ENCODE peak calls at places on chromosomes 6 and 20, in four cellular contexts. One of them, this sample, is unnamed.
A peak's percentile ranks its signal among the peaks of the same experiment; 100 is the strongest.

GRCh38 chr6:113909224-113909856 is 52.2 kb downstream of the MARCKS start:
- DNase-seq in A172: peak; percentile 41
- DNase-seq in transverse colon: no peak
- DNase-seq in anterior cingulate cortex: no peak
- DNase-seq in this sample: peak; percentile 63

GRCh38 chr20:10812738-10813327 is 139.0 kb upstream of the JAG1 start:
- DNase-seq in anterior cingulate cortex: no peak
- DNase-seq in A172: no peak
- DNase-seq in transverse colon: no peak
- DNase-seq in this sample: no peak

GRCh38 chr6:165641672-165642156 is 21.3 kb downstream of the PDE10A start:
- DNase-seq in transverse colon: no peak
- DNase-seq in A172: no peak
- DNase-seq in anterior cingulate cortex: no peak
- DNase-seq in this sample: no peak

GRCh38 chr6:52416629-52417151 is 3.5 kb upstream of the EFHC1 start:
- DNase-seq in anterior cingulate cortex: no peak
- DNase-seq in A172: peak; percentile 65
- DNase-seq in transverse colon: no peak
- DNase-seq in this sample: peak; percentile 59

GRCh38 chr6:41460742-41461336 is 85.3 kb upstream of the FOXP4 start:
- DNase-seq in anterior cingulate cortex: no peak
- DNase-seq in transverse colon: no peak
- DNase-seq in A172: peak; percentile 38
- DNase-seq in this sample: no peak

GRCh38 chr6:44989391-44989790 is 338.7 kb upstream of the RUNX2 start:
- DNase-seq in transverse colon: no peak
- DNase-seq in A172: no peak
- DNase-seq in anterior cingulate cortex: no peak
- DNase-seq in this sample: no peak

GRCh38 chr6:37521674-37522073 is 22.0 kb upstream of the CCDC167 start:
- DNase-seq in A172: no peak
- DNase-seq in anterior cingulate cortex: no peak
- DNase-seq in transverse colon: no peak
- DNase-seq in this sample: no peak

GRCh38 chr6:2563635-2564034 is 187.1 kb downstream of the MYLK4 start:
- DNase-seq in transverse colon: no peak
- DNase-seq in A172: no peak
- DNase-seq in anterior cingulate cortex: no peak
- DNase-seq in this sample: no peak

GRCh38 chr20:62122659-62123449 is 579 bp downstream of the LSM14B start:
- DNase-seq in A172: no peak
- DNase-seq in transverse colon: peak; percentile 64
- DNase-seq in anterior cingulate cortex: no peak
- DNase-seq in this sample: peak; percentile 78

GRCh38 chr6:38020593-38020992 is 201.1 kb downstream of the ZFAND3 start:
- DNase-seq in transverse colon: no peak
- DNase-seq in A172: no peak
- DNase-seq in anterior cingulate cortex: no peak
- DNase-seq in this sample: no peak

GRCh38 chr6:12030993-12031550 is 19.0 kb downstream of the HIVEP1 start:
- DNase-seq in anterior cingulate cortex: no peak
- DNase-seq in A172: no peak
- DNase-seq in transverse colon: no peak
- DNase-seq in this sample: no peak

GRCh38 chr6:157464653-157465535 is 83.9 kb downstream of the ZDHHC14 start:
- DNase-seq in anterior cingulate cortex: no peak
- DNase-seq in A172: peak; percentile 44
- DNase-seq in transverse colon: no peak
- DNase-seq in this sample: no peak

GRCh38 chr20:3068986-3069900 is 2.2 kb upstream of the OXT start:
- DNase-seq in transverse colon: no peak
- DNase-seq in anterior cingulate cortex: no peak
- DNase-seq in A172: peak; percentile 58
- DNase-seq in this sample: no peak

GRCh38 chr6:33694401-33694931 is 17.0 kb downstream of the UQCC2 start:
- DNase-seq in A172: peak; percentile 94
- DNase-seq in transverse colon: no peak
- DNase-seq in anterior cingulate cortex: no peak
- DNase-seq in this sample: peak; percentile 55

GRCh38 chr20:364905-365794 is 15.4 kb upstream of the TRIB3 start:
- DNase-seq in anterior cingulate cortex: no peak
- DNase-seq in A172: peak; percentile 66
- DNase-seq in transverse colon: no peak
- DNase-seq in this sample: no peak

GRCh38 chr6:165841153-165841558 is 178.1 kb upstream of the PDE10A start:
- DNase-seq in A172: no peak
- DNase-seq in transverse colon: no peak
- DNase-seq in anterior cingulate cortex: no peak
- DNase-seq in this sample: no peak

GRCh38 chr6:20203561-20204528 is 8.4 kb downstream of the MBOAT1 start:
- DNase-seq in A172: no peak
- DNase-seq in transverse colon: no peak
- DNase-seq in anterior cingulate cortex: no peak
- DNase-seq in this sample: no peak

GRCh38 chr6:169969372-169970099 is 218.1 kb downstream of the ERMARD start:
- DNase-seq in transverse colon: no peak
- DNase-seq in anterior cingulate cortex: no peak
- DNase-seq in A172: no peak
- DNase-seq in this sample: no peak

GRCh38 chr6:119322715-119323350 is 26.7 kb downstream of the MAN1A1 start:
- DNase-seq in anterior cingulate cortex: no peak
- DNase-seq in A172: no peak
- DNase-seq in transverse colon: no peak
- DNase-seq in this sample: no peak

GRCh38 chr20:14264869-14265268 is 72.5 kb downstream of the FLRT3 start:
- DNase-seq in transverse colon: no peak
- DNase-seq in anterior cingulate cortex: no peak
- DNase-seq in A172: peak; percentile 5
- DNase-seq in this sample: no peak

GRCh38 chr6:154572592-154572991 is 62.1 kb upstream of the CNKSR3 start:
- DNase-seq in A172: no peak
- DNase-seq in transverse colon: no peak
- DNase-seq in anterior cingulate cortex: no peak
- DNase-seq in this sample: no peak

GRCh38 chr20:57748601-57749130 is 38.9 kb upstream of the PMEPA1 start:
- DNase-seq in anterior cingulate cortex: peak; percentile 67
- DNase-seq in transverse colon: peak; percentile 82
- DNase-seq in A172: peak; percentile 99
- DNase-seq in this sample: peak; percentile 100

GRCh38 chr6:45661667-45662066 is 283.9 kb upstream of the SUPT3H start:
- DNase-seq in anterior cingulate cortex: no peak
- DNase-seq in A172: no peak
- DNase-seq in transverse colon: no peak
- DNase-seq in this sample: no peak

GRCh38 chr6:35562060-35562459 is 49.4 kb upstream of the TULP1 start:
- DNase-seq in transverse colon: no peak
- DNase-seq in anterior cingulate cortex: no peak
- DNase-seq in A172: peak; percentile 18
- DNase-seq in this sample: no peak

GRCh38 chr6:130239755-130240154 is 17.0 kb upstream of the SAMD3 start:
- DNase-seq in transverse colon: no peak
- DNase-seq in anterior cingulate cortex: no peak
- DNase-seq in A172: no peak
- DNase-seq in this sample: no peak

GRCh38 chr20:4157516-4157915 is 142.2 kb upstream of the RNF24 start:
- DNase-seq in transverse colon: no peak
- DNase-seq in anterior cingulate cortex: no peak
- DNase-seq in A172: no peak
- DNase-seq in this sample: no peak

GRCh38 chr6:167303660-167304625 is 12.8 kb downstream of the UNC93A start:
- DNase-seq in A172: peak; percentile 72
- DNase-seq in transverse colon: no peak
- DNase-seq in anterior cingulate cortex: no peak
- DNase-seq in this sample: no peak

GRCh38 chr6:170112583-170112860 is 178.4 kb downstream of the DLL1 start:
- DNase-seq in A172: no peak
- DNase-seq in transverse colon: no peak
- DNase-seq in anterior cingulate cortex: no peak
- DNase-seq in this sample: no peak

GRCh38 chr6:1312444-1313363 is 806 bp downstream of the FOXQ1 start:
- DNase-seq in transverse colon: no peak
- DNase-seq in anterior cingulate cortex: no peak
- DNase-seq in A172: no peak
- DNase-seq in this sample: no peak

GRCh38 chr6:161443868-161444267 is 170.0 kb upstream of the AGPAT4 start:
- DNase-seq in anterior cingulate cortex: no peak
- DNase-seq in transverse colon: no peak
- DNase-seq in A172: peak; percentile 49
- DNase-seq in this sample: no peak

GRCh38 chr20:19260412-19261090 is 48.1 kb downstream of the SLC24A3 start:
- DNase-seq in A172: no peak
- DNase-seq in transverse colon: no peak
- DNase-seq in anterior cingulate cortex: no peak
- DNase-seq in this sample: no peak

GRCh38 chr6:34276881-34277762 is 28.3 kb upstream of the SMIM29 start:
- DNase-seq in anterior cingulate cortex: no peak
- DNase-seq in transverse colon: no peak
- DNase-seq in A172: no peak
- DNase-seq in this sample: no peak

GRCh38 chr6:136468711-136469110 is 81.5 kb downstream of the MAP7 start:
- DNase-seq in transverse colon: no peak
- DNase-seq in anterior cingulate cortex: no peak
- DNase-seq in A172: no peak
- DNase-seq in this sample: no peak

GRCh38 chr6:12601881-12602280 is 114.7 kb upstream of the PHACTR1 start:
- DNase-seq in A172: no peak
- DNase-seq in anterior cingulate cortex: no peak
- DNase-seq in transverse colon: no peak
- DNase-seq in this sample: no peak

GRCh38 chr6:153130515-153131036 is 506 bp downstream of the RGS17 start:
- DNase-seq in A172: no peak
- DNase-seq in anterior cingulate cortex: no peak
- DNase-seq in transverse colon: no peak
- DNase-seq in this sample: peak; percentile 2

GRCh38 chr6:44219053-44219814 is 2.5 kb downstream of the MYMX start:
- DNase-seq in anterior cingulate cortex: peak; percentile 29
- DNase-seq in A172: peak; percentile 25
- DNase-seq in transverse colon: peak; percentile 85
- DNase-seq in this sample: peak; percentile 51

GRCh38 chr6:79385333-79385732 is 150.9 kb upstream of the HMGN3 start:
- DNase-seq in transverse colon: no peak
- DNase-seq in anterior cingulate cortex: no peak
- DNase-seq in A172: no peak
- DNase-seq in this sample: no peak

GRCh38 chr6:78611886-78612480 is 255.4 kb upstream of the IRAK1BP1 start:
- DNase-seq in anterior cingulate cortex: no peak
- DNase-seq in transverse colon: no peak
- DNase-seq in A172: peak; percentile 42
- DNase-seq in this sample: no peak

GRCh38 chr6:160297310-160297709 is 38.7 kb upstream of the SLC22A2 start:
- DNase-seq in anterior cingulate cortex: no peak
- DNase-seq in transverse colon: peak; percentile 47
- DNase-seq in A172: no peak
- DNase-seq in this sample: no peak